ENCODE peak calls at places on chromosome 1, in nine cellular contexts. C is CD8-positive, alpha-beta T cell; P is PC-3; X is heart left ventricle; N is left lung; T is breast epithelium; V is fibroblast of lung; A is pancreas; O is suprapubic skin. H is an unnamed sample.

GRCh38 chr1:201328576-201328975 is 45.3 kb downstream of the PKP1 start:
- DNase-seq in X (no peak), C (no peak), V (no peak), O (no peak), P (no peak), N (no peak), T (no peak), A (no peak), H (no peak)

GRCh38 chr1:147547065-147547464 is 5.8 kb downstream of the BCL9 start:
- DNase-seq in N (no peak), A (no peak), X (no peak), C (no peak), T (no peak), V (no peak), P (peak; percentile 56), O (no peak), H (no peak)

GRCh38 chr1:154940213-154940879 is 3.8 kb upstream of the PMVK start:
- DNase-seq in T (no peak), P (no peak), N (no peak), A (no peak), C (no peak), V (no peak), O (no peak), X (no peak), H (no peak)

GRCh38 chr1:7538033-7538432 is 233.1 kb upstream of the VAMP3 start:
- DNase-seq in O (no peak), T (no peak), P (peak; percentile 11), C (no peak), A (no peak), V (peak; percentile 77), N (no peak), X (no peak), H (peak; percentile 59)

GRCh38 chr1:203557390-203557789 is 63.4 kb downstream of the OPTC start:
- DNase-seq in O (no peak), X (peak; percentile 71), P (peak; percentile 88), N (no peak), C (no peak), A (no peak), V (peak; percentile 49), T (no peak), H (no peak)

GRCh38 chr1:218394989-218395388 is 49.9 kb downstream of the TGFB2 start:
- DNase-seq in T (no peak), V (no peak), X (no peak), O (peak; percentile 6), C (no peak), N (no peak), P (no peak), A (no peak), H (no peak)

GRCh38 chr1:231724876-231725647 is 98.5 kb downstream of the DISC1 start:
- DNase-seq in C (no peak), X (no peak), N (no peak), V (peak; percentile 60), T (no peak), A (no peak), P (peak; percentile 84), O (no peak), H (peak; percentile 68)

GRCh38 chr1:6385673-6386191 is 7.8 kb downstream of the ACOT7 start:
- DNase-seq in T (peak; percentile 60), V (peak; percentile 87), A (no peak), X (no peak), O (no peak), C (no peak), N (peak; percentile 72), P (peak; percentile 98), H (peak; percentile 80)

GRCh38 chr1:57258616-57259330 is 165.1 kb downstream of the DAB1 start:
- DNase-seq in T (no peak), X (no peak), O (no peak), N (no peak), V (no peak), C (no peak), A (no peak), P (no peak), H (no peak)

GRCh38 chr1:87279966-87280535 is 48.6 kb upstream of the LMO4 start:
- DNase-seq in N (no peak), T (no peak), O (no peak), P (peak; percentile 45), V (peak; percentile 42), C (no peak), X (no peak), A (no peak), H (no peak)

GRCh38 chr1:87279201-87279860 is 49.3 kb upstream of the LMO4 start:
- DNase-seq in P (no peak), C (no peak), V (no peak), N (no peak), O (no peak), X (peak; percentile 50), T (no peak), A (no peak), H (no peak)

GRCh38 chr1:87273291-87273690 is 55.4 kb upstream of the LMO4 start:
- DNase-seq in V (no peak), A (no peak), C (no peak), N (no peak), X (no peak), O (no peak), T (no peak), P (no peak), H (no peak)

GRCh38 chr1:87274851-87275250 is 53.8 kb upstream of the LMO4 start:
- DNase-seq in X (no peak), T (no peak), A (no peak), C (no peak), N (no peak), O (no peak), V (no peak), P (no peak), H (no peak)

GRCh38 chr1:87278791-87279190 is 49.9 kb upstream of the LMO4 start:
- DNase-seq in N (no peak), C (no peak), P (no peak), T (no peak), V (no peak), X (peak; percentile 18), O (no peak), A (no peak), H (no peak)
- TF ChIP-seq CTCF in N (no peak), C (no peak), P (no peak), T (no peak), V (no peak), X (no peak), O (no peak), A (no peak), H (no peak)

DNA sequence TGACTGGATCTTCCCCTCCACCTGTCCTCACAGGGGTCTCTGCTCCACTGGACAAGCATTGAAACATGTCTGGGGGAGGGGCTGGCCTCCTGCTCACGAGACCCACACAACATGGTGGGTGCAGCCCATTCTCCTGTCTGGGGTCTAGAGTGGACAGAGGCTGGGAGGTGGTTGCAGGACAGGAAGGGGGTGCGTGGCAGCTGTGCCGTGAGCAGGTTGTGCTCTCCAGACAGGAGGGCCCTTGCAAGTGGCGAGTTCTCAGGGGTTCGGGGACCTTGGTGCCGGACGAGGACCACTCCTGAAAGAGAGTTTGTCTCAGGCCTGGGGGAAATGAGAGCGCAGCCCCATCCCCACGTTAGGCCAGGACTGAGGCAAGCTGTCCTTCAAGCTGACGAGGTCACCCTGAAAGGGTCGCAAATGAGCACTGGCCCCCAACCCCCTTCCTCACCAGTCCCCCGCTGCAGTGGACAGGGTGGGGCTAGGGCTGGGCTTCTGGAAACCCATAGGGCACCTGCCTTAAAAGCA is 21.2 kb upstream of the TTC34 start:
- DNase-seq in A (peak; percentile 44), C (no peak), X (no peak), V (no peak), T (no peak), O (no peak), P (no peak), N (peak; percentile 46), H (no peak)
- H3K9me3 ChIP-seq in A (no peaks in the 10 kb centered on the region), C (no peaks in the 10 kb centered on the region), X (no peaks in the 10 kb centered on the region), V (no peaks in the 10 kb centered on the region), T (peaks cover 8% of the 10 kb centered on the region), O (no peaks in the 10 kb centered on the region), P (peaks cover 13% of the 10 kb centered on the region), N (no peaks in the 10 kb centered on the region), H (no peaks in the 10 kb centered on the region)

GRCh38 chr1:53544731-53545515 is 85.7 kb downstream of the DMRTB1 start:
- DNase-seq in X (no peak), A (peak; percentile 12), C (no peak), P (no peak), N (peak; percentile 24), V (no peak), T (peak; percentile 10), O (peak; percentile 71), H (peak; percentile 0)

GRCh38 chr1:53543771-53544695 is 84.8 kb downstream of the DMRTB1 start:
- DNase-seq in X (no peak), T (peak; percentile 34), V (no peak), A (peak; percentile 28), C (no peak), P (no peak), O (peak; percentile 74), N (peak; percentile 67), H (no peak)

GRCh38 chr1:53542551-53542950 is 83.4 kb downstream of the DMRTB1 start:
- DNase-seq in A (peak; percentile 44), V (no peak), C (no peak), N (peak; percentile 64), X (no peak), T (peak; percentile 34), O (peak; percentile 71), P (no peak), H (no peak)

GRCh38 chr1:53541761-53542550 is 82.8 kb downstream of the DMRTB1 start:
- DNase-seq in N (peak; percentile 53), T (no peak), O (peak; percentile 79), P (peak; percentile 35), V (peak; percentile 93), X (no peak), A (peak; percentile 40), C (no peak), H (peak; percentile 28)

DNA sequence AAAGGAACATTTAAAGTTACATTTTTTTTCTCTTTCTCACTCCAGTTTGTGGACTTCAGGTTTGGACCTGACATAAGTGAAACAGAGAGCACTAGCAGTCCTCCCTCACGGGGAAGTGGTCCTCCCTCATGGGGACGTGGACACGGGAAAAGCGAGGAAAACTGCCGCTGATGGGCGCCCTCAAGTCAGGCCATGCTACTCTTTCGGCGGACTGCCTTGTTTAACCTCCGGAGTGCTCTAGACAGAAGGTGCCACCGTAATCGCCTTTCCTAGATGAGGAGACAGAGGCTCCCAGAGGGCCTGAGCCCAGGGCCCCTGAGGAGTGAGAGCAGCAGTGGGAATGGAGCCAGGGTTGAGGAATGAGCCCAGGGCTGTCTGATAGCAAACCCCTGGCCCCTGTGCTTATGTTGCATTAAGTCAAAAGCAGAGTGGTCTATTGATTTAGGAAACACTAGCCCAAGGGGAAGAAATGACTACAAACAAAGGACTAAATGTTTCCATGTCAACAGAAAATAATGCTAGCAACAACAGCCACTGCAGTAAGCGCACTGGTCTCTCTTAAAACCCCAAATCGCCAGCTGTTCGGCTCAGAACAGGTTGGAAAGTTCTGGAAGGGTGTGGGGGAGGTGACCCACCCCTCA is 84.1 kb downstream of the DMRTB1 start:
- DNase-seq in T (peak; percentile 33), N (peak; percentile 45), P (no peak), C (no peak), O (peak; percentile 67), A (peak; percentile 18), V (no peak), X (no peak), H (no peak)
- TF ChIP-seq CTCF in T (no peak), N (no peak), P (no peak), C (no peak), O (no peak), A (no peak), V (no peak), X (no peak), H (no peak)

DNA sequence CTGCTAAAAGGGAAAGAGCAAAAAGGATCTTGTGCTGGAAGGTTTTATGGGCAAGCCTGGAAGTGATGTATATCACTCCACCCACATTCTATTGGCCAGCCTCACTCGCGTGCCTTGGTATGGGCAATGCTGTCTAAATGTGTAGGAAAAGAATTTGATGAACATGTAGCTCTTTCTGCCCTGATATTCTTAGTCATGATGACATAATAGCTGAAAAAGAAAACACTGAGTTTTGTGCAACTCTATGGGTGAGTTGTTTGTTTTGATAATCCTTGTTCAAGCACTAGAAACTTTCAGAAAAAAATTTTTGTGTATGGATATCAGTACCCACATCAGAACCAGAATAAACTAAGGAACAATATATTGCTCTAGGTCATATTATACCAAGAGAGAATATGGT is 231.5 kb upstream of the ST6GALNAC5 start:
- DNase-seq in V (peak; percentile 55), O (no peak), X (no peak), A (no peak), C (no peak), P (no peak), N (no peak), T (no peak), H (no peak)
- H3K9me3 ChIP-seq in V (no peaks in the 10 kb centered on the region), O (no peaks in the 10 kb centered on the region), X (no peaks in the 10 kb centered on the region), A (no peaks in the 10 kb centered on the region), C (no peaks in the 10 kb centered on the region), P (no peaks in the 10 kb centered on the region), N (no peaks in the 10 kb centered on the region), T (no peaks in the 10 kb centered on the region), H (no peaks in the 10 kb centered on the region)

H was measured in BE2C.